ENCODE peak calls at places on chromosomes 13 and 19, in four cellular contexts. W is upper lobe of left lung, U is heart left ventricle, I is uterus. Q is an unnamed sample. For H3K4me1, the result is how much of the 10 kb centered on the place peaks cover.

GRCh38 chr19:15443838-15444237 is 5.9 kb downstream of the WIZ start:
- DNase-seq in W (no peak), U (peak), I (no peak), Q (peak)

GRCh38 chr13:61286148-61286745 is 129.4 kb downstream of the PCDH20 start:
- DNase-seq in W (no peak), U (no peak), I (no peak), Q (no peak)

GRCh38 chr13:63631006-63631405 is 2215.4 kb upstream of the PCDH20 start:
- DNase-seq in W (no peak), U (no peak), I (no peak), Q (no peak)

GRCh38 chr19:47267350-47267759 is 7.3 kb upstream of the INAFM1 start:
- DNase-seq in W (no peak), U (no peak), I (no peak), Q (no peak)

GRCh38 chr13:33483471-33483870 is 197.9 kb upstream of the STARD13 start:
- DNase-seq in W (no peak), U (no peak), I (no peak), Q (no peak)

GRCh38 chr19:50061650-50062049 is 35.8 kb downstream of the ZNF473 start:
- DNase-seq in W (no peak), U (no peak), I (no peak), Q (no peak)

GRCh38 chr13:40269086-40269485 is 397.4 kb downstream of the FOXO1 start:
- DNase-seq in W (no peak), U (no peak), I (peak), Q (no peak)

GRCh38 chr19:2027361-2027760 is 11.8 kb upstream of the BTBD2 start:
- DNase-seq in W (no peak), U (no peak), I (no peak), Q (no peak)

GRCh38 chr13:29059837-29060236 is 239.7 kb downstream of the MTUS2 start:
- DNase-seq in W (peak), U (peak), I (no peak), Q (no peak)

GRCh38 chr13:101264931-101265330 is 151.4 kb downstream of the NALCN start:
- DNase-seq in W (no peak), U (no peak), I (no peak), Q (no peak)

GRCh38 chr13:34719060-34719875 is 222.8 kb upstream of the NBEA start:
- DNase-seq in W (no peak), U (no peak), I (no peak), Q (no peak)

GRCh38 chr13:45847554-45848224 is 3.9 kb downstream of the SIAH3 start:
- DNase-seq in W (peak), U (peak), I (no peak), Q (no peak)

GRCh38 chr13:41833201-41833600 is 127.7 kb downstream of the VWA8 start:
- DNase-seq in W (no peak), U (no peak), I (no peak), Q (no peak)

GRCh38 chr13:61406275-61406674 is 9.4 kb downstream of the PCDH20 start:
- DNase-seq in W (no peak), U (no peak), I (no peak), Q (no peak)

GRCh38 chr19:49872245-49873148 is 4.7 kb downstream of the AKT1S1 start:
- DNase-seq in W (no peak), U (no peak), I (no peak), Q (no peak)

GRCh38 chr13:108044929-108045328 is 170.4 kb downstream of the LIG4 start:
- DNase-seq in W (peak), U (no peak), I (no peak), Q (no peak)

GRCh38 chr19:57171551-57172081 is 4.3 kb upstream of the DUXA start:
- DNase-seq in W (peak), U (peak), I (peak), Q (no peak)

GRCh38 chr13:62931901-62932883 is 1516.5 kb upstream of the PCDH20 start:
- DNase-seq in W (no peak), U (no peak), I (no peak), Q (no peak)

GRCh38 chr13:31053098-31053497 is 108.6 kb downstream of the HSPH1 start:
- DNase-seq in W (no peak), U (no peak), I (no peak), Q (no peak)

GRCh38 chr13:48142437-48142836 is 47.5 kb upstream of the MED4 start:
- DNase-seq in W (no peak), U (no peak), I (no peak), Q (no peak)

GRCh38 chr13:51425410-51426042 is 27.3 kb downstream of the INTS6 start:
- DNase-seq in W (no peak), U (no peak), I (no peak), Q (no peak)

GRCh38 chr13:108924154-108924940 is 294.9 kb downstream of the MYO16 start:
- DNase-seq in W (no peak), U (no peak), I (no peak), Q (no peak)

GRCh38 chr19:497861-498590 is 1.7 kb downstream of the MADCAM1 start:
- DNase-seq in W (peak), U (peak), I (no peak), Q (no peak)

GRCh38 chr19:43769256-43769655 is 11.5 kb downstream of the KCNN4 start:
- DNase-seq in W (no peak), U (no peak), I (no peak), Q (no peak)
- H3K4me1 ChIP-seq in W (under half), U (under half), I (under half), Q (under half)

GRCh38 chr13:90105881-90106496 is 1241.5 kb upstream of the MIR17HG start:
- DNase-seq in W (no peak), U (no peak), I (no peak), Q (no peak)
- H3K4me3 ChIP-seq in W (no peak), U (no peak), I (no peak), Q (no peak)

GRCh38 chr19:5052945-5053485 is 84.1 kb downstream of the KDM4B start:
- DNase-seq in W (peak), U (no peak), I (no peak), Q (no peak)

GRCh38 chr19:5055457-5055776 is 86.5 kb downstream of the KDM4B start:
- DNase-seq in W (peak), U (no peak), I (no peak), Q (no peak)

GRCh38 chr19:5054551-5055456 is 85.9 kb downstream of the KDM4B start:
- DNase-seq in W (peak), U (peak), I (no peak), Q (no peak)

GRCh38 chr19:5052515-5052914 is 83.6 kb downstream of the KDM4B start:
- DNase-seq in W (peak), U (no peak), I (no peak), Q (no peak)

GRCh38 chr19:5053661-5054060 is 84.7 kb downstream of the KDM4B start:
- DNase-seq in W (peak), U (no peak), I (no peak), Q (no peak)
- H3K27ac ChIP-seq in W (no peak), U (no peak), I (no peak), Q (no peak)

GRCh38 chr13:110312669-110313031 is 5.6 kb downstream of the COL4A2 start:
- DNase-seq in W (no peak), U (peak), I (peak), Q (no peak)
- H3K4me1 ChIP-seq in W (under half), U (half or more), I (under half), Q (under half)